ENCODE peak calls at places on chromosome X, in ten cellular contexts. One of them, this sample, is unnamed.

GRCh38 chrX:130770615-130771014 is 132.4 kb downstream of the ENOX2 start:
- DNase-seq in suprapubic skin: no peak
- DNase-seq in colonic mucosa: no peak
- DNase-seq in heart right ventricle: no peak
- DNase-seq in CD8-positive, alpha-beta memory T cell: no peak
- DNase-seq in OCI-LY7: no peak
- DNase-seq in psoas muscle: no peak
- DNase-seq in H9: no peak
- DNase-seq in heart left ventricle: no peak
- DNase-seq in ovary: no peak
- DNase-seq in this sample: no peak

GRCh38 chrX:8848921-8849320 is 47.7 kb upstream of the FAM9A start:
- DNase-seq in suprapubic skin: no peak
- DNase-seq in colonic mucosa: no peak
- DNase-seq in heart right ventricle: no peak
- DNase-seq in CD8-positive, alpha-beta memory T cell: no peak
- DNase-seq in OCI-LY7: no peak
- DNase-seq in psoas muscle: no peak
- DNase-seq in H9: no peak
- DNase-seq in heart left ventricle: no peak
- DNase-seq in ovary: no peak
- DNase-seq in this sample: no peak

GRCh38 chrX:3094261-3094660 is 53.0 kb downstream of the ARSF start:
- DNase-seq in suprapubic skin: no peak
- DNase-seq in colonic mucosa: peak; percentile 20
- DNase-seq in heart right ventricle: no peak
- DNase-seq in CD8-positive, alpha-beta memory T cell: no peak
- DNase-seq in OCI-LY7: no peak
- DNase-seq in psoas muscle: no peak
- DNase-seq in H9: no peak
- DNase-seq in heart left ventricle: no peak
- DNase-seq in ovary: no peak
- DNase-seq in this sample: no peak

GRCh38 chrX:123504630-123505270 is 228.1 kb downstream of the THOC2 start:
- DNase-seq in suprapubic skin: no peak
- DNase-seq in colonic mucosa: no peak
- DNase-seq in heart right ventricle: no peak
- DNase-seq in CD8-positive, alpha-beta memory T cell: no peak
- DNase-seq in OCI-LY7: no peak
- DNase-seq in psoas muscle: no peak
- DNase-seq in H9: peak; percentile 41
- DNase-seq in heart left ventricle: no peak
- DNase-seq in ovary: no peak
- DNase-seq in this sample: no peak

GRCh38 chrX:124098089-124098488 is 136.6 kb downstream of the STAG2 start:
- DNase-seq in suprapubic skin: no peak
- DNase-seq in colonic mucosa: no peak
- DNase-seq in heart right ventricle: no peak
- DNase-seq in CD8-positive, alpha-beta memory T cell: peak; percentile 15
- DNase-seq in OCI-LY7: peak; percentile 48
- DNase-seq in psoas muscle: no peak
- DNase-seq in H9: no peak
- DNase-seq in heart left ventricle: no peak
- DNase-seq in ovary: no peak
- DNase-seq in this sample: no peak

GRCh38 chrX:136086521-136086920 is 60.8 kb upstream of the FHL1 start:
- DNase-seq in suprapubic skin: no peak
- DNase-seq in colonic mucosa: no peak
- DNase-seq in heart right ventricle: no peak
- DNase-seq in CD8-positive, alpha-beta memory T cell: no peak
- DNase-seq in OCI-LY7: no peak
- DNase-seq in psoas muscle: no peak
- DNase-seq in H9: no peak
- DNase-seq in heart left ventricle: no peak
- DNase-seq in ovary: no peak
- DNase-seq in this sample: no peak

GRCh38 chrX:152575331-152575730 is 62.4 kb upstream of the GABRQ start:
- DNase-seq in suprapubic skin: no peak
- DNase-seq in colonic mucosa: no peak
- DNase-seq in heart right ventricle: no peak
- DNase-seq in CD8-positive, alpha-beta memory T cell: no peak
- DNase-seq in OCI-LY7: no peak
- DNase-seq in psoas muscle: no peak
- DNase-seq in H9: no peak
- DNase-seq in heart left ventricle: no peak
- DNase-seq in ovary: no peak
- DNase-seq in this sample: no peak

GRCh38 chrX:10381218-10381617 is 224.4 kb downstream of the CLCN4 start:
- DNase-seq in suprapubic skin: no peak
- DNase-seq in colonic mucosa: no peak
- DNase-seq in heart right ventricle: no peak
- DNase-seq in CD8-positive, alpha-beta memory T cell: no peak
- DNase-seq in OCI-LY7: no peak
- DNase-seq in psoas muscle: no peak
- DNase-seq in H9: no peak
- DNase-seq in heart left ventricle: no peak
- DNase-seq in ovary: no peak
- DNase-seq in this sample: no peak

GRCh38 chrX:131762802-131763234 is 218.9 kb downstream of the OR13H1 start:
- DNase-seq in suprapubic skin: no peak
- DNase-seq in colonic mucosa: peak; percentile 78
- DNase-seq in heart right ventricle: no peak
- DNase-seq in CD8-positive, alpha-beta memory T cell: peak; percentile 70
- DNase-seq in OCI-LY7: no peak
- DNase-seq in psoas muscle: no peak
- DNase-seq in H9: no peak
- DNase-seq in heart left ventricle: no peak
- DNase-seq in ovary: peak; percentile 55
- DNase-seq in this sample: peak; percentile 61

GRCh38 chrX:13028871-13029336 is 15.5 kb downstream of the FAM9C start:
- DNase-seq in suprapubic skin: no peak
- DNase-seq in colonic mucosa: no peak
- DNase-seq in heart right ventricle: no peak
- DNase-seq in CD8-positive, alpha-beta memory T cell: no peak
- DNase-seq in OCI-LY7: no peak
- DNase-seq in psoas muscle: no peak
- DNase-seq in H9: peak; percentile 46
- DNase-seq in heart left ventricle: no peak
- DNase-seq in ovary: no peak
- DNase-seq in this sample: no peak

GRCh38 chrX:150421816-150422215 is 58.7 kb downstream of the MAMLD1 start:
- DNase-seq in suprapubic skin: no peak
- DNase-seq in colonic mucosa: no peak
- DNase-seq in heart right ventricle: peak; percentile 16
- DNase-seq in CD8-positive, alpha-beta memory T cell: no peak
- DNase-seq in OCI-LY7: no peak
- DNase-seq in psoas muscle: peak; percentile 34
- DNase-seq in H9: no peak
- DNase-seq in heart left ventricle: peak; percentile 13
- DNase-seq in ovary: no peak
- DNase-seq in this sample: no peak

GRCh38 chrX:130741584-130741983 is 161.4 kb downstream of the ENOX2 start:
- DNase-seq in suprapubic skin: no peak
- DNase-seq in colonic mucosa: no peak
- DNase-seq in heart right ventricle: no peak
- DNase-seq in CD8-positive, alpha-beta memory T cell: no peak
- DNase-seq in OCI-LY7: no peak
- DNase-seq in psoas muscle: no peak
- DNase-seq in H9: no peak
- DNase-seq in heart left ventricle: no peak
- DNase-seq in ovary: no peak
- DNase-seq in this sample: no peak

GRCh38 chrX:67892391-67892790 is 348.6 kb downstream of the AR start:
- DNase-seq in suprapubic skin: no peak
- DNase-seq in colonic mucosa: no peak
- DNase-seq in heart right ventricle: no peak
- DNase-seq in CD8-positive, alpha-beta memory T cell: no peak
- DNase-seq in OCI-LY7: no peak
- DNase-seq in psoas muscle: no peak
- DNase-seq in H9: no peak
- DNase-seq in heart left ventricle: no peak
- DNase-seq in ovary: no peak
- DNase-seq in this sample: no peak

GRCh38 chrX:130108647-130109428 is 1.5 kb downstream of the ELF4 start:
- DNase-seq in suprapubic skin: no peak
- DNase-seq in colonic mucosa: peak; percentile 70
- DNase-seq in heart right ventricle: no peak
- DNase-seq in CD8-positive, alpha-beta memory T cell: no peak
- DNase-seq in OCI-LY7: peak; percentile 53
- DNase-seq in psoas muscle: peak; percentile 47
- DNase-seq in H9: no peak
- DNase-seq in heart left ventricle: peak; percentile 19
- DNase-seq in ovary: no peak
- DNase-seq in this sample: no peak

GRCh38 chrX:23919706-23920320 is 12.0 kb downstream of the CXorf58 start:
- DNase-seq in suprapubic skin: no peak
- DNase-seq in colonic mucosa: no peak
- DNase-seq in heart right ventricle: no peak
- DNase-seq in CD8-positive, alpha-beta memory T cell: no peak
- DNase-seq in OCI-LY7: no peak
- DNase-seq in psoas muscle: no peak
- DNase-seq in H9: peak; percentile 70
- DNase-seq in heart left ventricle: no peak
- DNase-seq in ovary: no peak
- DNase-seq in this sample: no peak

GRCh38 chrX:103467156-103467555 is 52.1 kb downstream of the RAB40A start:
- DNase-seq in suprapubic skin: no peak
- DNase-seq in colonic mucosa: no peak
- DNase-seq in heart right ventricle: no peak
- DNase-seq in CD8-positive, alpha-beta memory T cell: no peak
- DNase-seq in OCI-LY7: no peak
- DNase-seq in psoas muscle: no peak
- DNase-seq in H9: no peak
- DNase-seq in heart left ventricle: no peak
- DNase-seq in ovary: no peak
- DNase-seq in this sample: no peak

GRCh38 chrX:103464071-103464773 is 55.1 kb downstream of the RAB40A start:
- DNase-seq in suprapubic skin: no peak
- DNase-seq in colonic mucosa: no peak
- DNase-seq in heart right ventricle: peak; percentile 4
- DNase-seq in CD8-positive, alpha-beta memory T cell: peak; percentile 2
- DNase-seq in OCI-LY7: peak; percentile 31
- DNase-seq in psoas muscle: no peak
- DNase-seq in H9: peak; percentile 57
- DNase-seq in heart left ventricle: peak; percentile 4
- DNase-seq in ovary: peak; percentile 21
- DNase-seq in this sample: no peak

GRCh38 chrX:103464774-103465117 is 54.5 kb downstream of the RAB40A start:
- DNase-seq in suprapubic skin: peak; percentile 71
- DNase-seq in colonic mucosa: peak; percentile 82
- DNase-seq in heart right ventricle: peak; percentile 73
- DNase-seq in CD8-positive, alpha-beta memory T cell: peak; percentile 56
- DNase-seq in OCI-LY7: peak; percentile 55
- DNase-seq in psoas muscle: peak; percentile 47
- DNase-seq in H9: peak; percentile 79
- DNase-seq in heart left ventricle: peak; percentile 41
- DNase-seq in ovary: peak; percentile 78
- DNase-seq in this sample: peak; percentile 68

DNA sequence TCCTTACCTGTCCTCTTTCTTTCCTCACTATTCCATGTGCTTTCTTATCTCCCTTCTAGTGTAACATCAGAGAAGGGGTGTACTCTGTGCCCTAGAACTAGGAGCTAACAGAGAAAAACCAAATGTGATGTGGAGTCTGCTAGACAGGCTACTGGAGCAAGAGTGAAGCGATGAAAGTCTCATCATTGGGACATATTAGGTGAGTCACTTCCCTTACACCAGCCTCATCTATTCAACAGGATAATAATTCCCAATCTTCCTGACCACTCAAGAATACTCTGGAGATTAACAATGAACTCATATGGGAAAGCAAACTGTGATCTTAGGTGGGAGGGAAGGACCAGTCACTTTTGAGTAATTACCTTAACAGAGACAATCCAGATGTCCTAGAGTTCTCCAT is 58.1 kb downstream of the RAB40A start:
- DNase-seq in suprapubic skin: no peak
- DNase-seq in colonic mucosa: no peak
- DNase-seq in heart right ventricle: no peak
- DNase-seq in CD8-positive, alpha-beta memory T cell: no peak
- DNase-seq in OCI-LY7: no peak
- DNase-seq in psoas muscle: no peak
- DNase-seq in H9: no peak
- DNase-seq in heart left ventricle: no peak
- DNase-seq in ovary: no peak
- DNase-seq in this sample: no peak
- H3K4me1 ChIP-seq in suprapubic skin: peaks cover 3% of the 10 kb centered on the region
- H3K4me1 ChIP-seq in colonic mucosa: no peaks in the 10 kb centered on the region
- H3K4me1 ChIP-seq in heart right ventricle: no peaks in the 10 kb centered on the region
- H3K4me1 ChIP-seq in CD8-positive, alpha-beta memory T cell: peaks cover 6% of the 10 kb centered on the region
- H3K4me1 ChIP-seq in OCI-LY7: no peaks in the 10 kb centered on the region
- H3K4me1 ChIP-seq in psoas muscle: no peaks in the 10 kb centered on the region
- H3K4me1 ChIP-seq in H9: no peaks in the 10 kb centered on the region
- H3K4me1 ChIP-seq in heart left ventricle: no peaks in the 10 kb centered on the region
- H3K4me1 ChIP-seq in ovary: no peaks in the 10 kb centered on the region
- H3K4me1 ChIP-seq in this sample: no peaks in the 10 kb centered on the region

GRCh38 chrX:39582091-39582490 is 515.7 kb downstream of the BCOR start:
- DNase-seq in suprapubic skin: no peak
- DNase-seq in colonic mucosa: no peak
- DNase-seq in heart right ventricle: no peak
- DNase-seq in CD8-positive, alpha-beta memory T cell: no peak
- DNase-seq in OCI-LY7: no peak
- DNase-seq in psoas muscle: no peak
- DNase-seq in H9: no peak
- DNase-seq in heart left ventricle: no peak
- DNase-seq in ovary: no peak
- DNase-seq in this sample: no peak
- H3K4me1 ChIP-seq in suprapubic skin: no peaks in the 10 kb centered on the region
- H3K4me1 ChIP-seq in colonic mucosa: no peaks in the 10 kb centered on the region
- H3K4me1 ChIP-seq in heart right ventricle: no peaks in the 10 kb centered on the region
- H3K4me1 ChIP-seq in CD8-positive, alpha-beta memory T cell: no peaks in the 10 kb centered on the region
- H3K4me1 ChIP-seq in OCI-LY7: no peaks in the 10 kb centered on the region
- H3K4me1 ChIP-seq in psoas muscle: no peaks in the 10 kb centered on the region
- H3K4me1 ChIP-seq in H9: no peaks in the 10 kb centered on the region
- H3K4me1 ChIP-seq in heart left ventricle: no peaks in the 10 kb centered on the region
- H3K4me1 ChIP-seq in ovary: no peaks in the 10 kb centered on the region
- H3K4me1 ChIP-seq in this sample: peaks cover 9% of the 10 kb centered on the region

GRCh38 chrX:40091691-40092421 is 5.9 kb downstream of the BCOR start:
- DNase-seq in suprapubic skin: no peak
- DNase-seq in colonic mucosa: peak; percentile 68
- DNase-seq in heart right ventricle: no peak
- DNase-seq in CD8-positive, alpha-beta memory T cell: no peak
- DNase-seq in OCI-LY7: no peak
- DNase-seq in psoas muscle: no peak
- DNase-seq in H9: peak; percentile 77
- DNase-seq in heart left ventricle: no peak
- DNase-seq in ovary: no peak
- DNase-seq in this sample: no peak
- H3K4me1 ChIP-seq in suprapubic skin: peaks cover 36% of the 10 kb centered on the region
- H3K4me1 ChIP-seq in colonic mucosa: peaks cover 5% of the 10 kb centered on the region
- H3K4me1 ChIP-seq in heart right ventricle: peaks cover 49% of the 10 kb centered on the region
- H3K4me1 ChIP-seq in CD8-positive, alpha-beta memory T cell: peaks cover 48% of the 10 kb centered on the region
- H3K4me1 ChIP-seq in OCI-LY7: peaks cover 73% of the 10 kb centered on the region
- H3K4me1 ChIP-seq in psoas muscle: peaks cover 25% of the 10 kb centered on the region
- H3K4me1 ChIP-seq in H9: peaks cover 13% of the 10 kb centered on the region
- H3K4me1 ChIP-seq in heart left ventricle: peaks cover 38% of the 10 kb centered on the region
- H3K4me1 ChIP-seq in ovary: peaks cover 2% of the 10 kb centered on the region
- H3K4me1 ChIP-seq in this sample: peaks cover 43% of the 10 kb centered on the region

GRCh38 chrX:69149466-69150293 is 15.6 kb downstream of the PJA1 start:
- DNase-seq in suprapubic skin: peak; percentile 38
- DNase-seq in colonic mucosa: peak; percentile 7
- DNase-seq in heart right ventricle: no peak
- DNase-seq in CD8-positive, alpha-beta memory T cell: no peak
- DNase-seq in OCI-LY7: no peak
- DNase-seq in psoas muscle: no peak
- DNase-seq in H9: peak; percentile 92
- DNase-seq in heart left ventricle: no peak
- DNase-seq in ovary: peak; percentile 14
- DNase-seq in this sample: no peak
- H3K4me1 ChIP-seq in suprapubic skin: no peaks in the 10 kb centered on the region
- H3K4me1 ChIP-seq in colonic mucosa: no peaks in the 10 kb centered on the region
- H3K4me1 ChIP-seq in heart right ventricle: no peaks in the 10 kb centered on the region
- H3K4me1 ChIP-seq in CD8-positive, alpha-beta memory T cell: no peaks in the 10 kb centered on the region
- H3K4me1 ChIP-seq in OCI-LY7: no peaks in the 10 kb centered on the region
- H3K4me1 ChIP-seq in psoas muscle: no peaks in the 10 kb centered on the region
- H3K4me1 ChIP-seq in H9: peaks cover 15% of the 10 kb centered on the region
- H3K4me1 ChIP-seq in heart left ventricle: no peaks in the 10 kb centered on the region
- H3K4me1 ChIP-seq in ovary: no peaks in the 10 kb centered on the region
- H3K4me1 ChIP-seq in this sample: no peaks in the 10 kb centered on the region